ENCODE peak calls at places on chromosome 2, in four cellular contexts. B, O, N and C are unnamed samples.

GRCh38 chr2:196696423-196697073 is 57.0 kb downstream of the CCDC150 start:
- DNase-seq in B (no peak), N (peak), O (peak), C (no peak)

GRCh38 chr2:128611421-128612320 is 293.0 kb upstream of the HS6ST1 start:
- DNase-seq in B (no peak), O (no peak), N (no peak), C (no peak)

GRCh38 chr2:31402388-31402787 is 12.2 kb downstream of the XDH start:
- DNase-seq in B (no peak), O (no peak), N (no peak), C (no peak)

GRCh38 chr2:98459776-98460175 is 15.1 kb downstream of the INPP4A start:
- DNase-seq in O (no peak), N (no peak), B (no peak), C (no peak)

GRCh38 chr2:27509326-27509725 is 12.7 kb downstream of the GCKR start:
- DNase-seq in B (no peak), O (no peak), N (no peak), C (no peak)

GRCh38 chr2:230706053-230706498 is 6.6 kb upstream of the CAB39 start:
- DNase-seq in N (no peak), B (no peak), O (no peak), C (no peak)

GRCh38 chr2:96110621-96111256 is 5.6 kb downstream of the ADRA2B start:
- DNase-seq in O (no peak), B (no peak), N (no peak), C (no peak)

GRCh38 chr2:96532641-96533291 is 3.8 kb upstream of the ARID5A start:
- DNase-seq in N (no peak), O (no peak), B (no peak), C (no peak)

GRCh38 chr2:206240335-206240734 is 34.1 kb upstream of the ZDBF2 start:
- DNase-seq in O (no peak), B (no peak), N (no peak), C (no peak)